ENCODE peak calls at places on chromosomes 2 and 18, in five cellular contexts. V is trophoblast cell, K is mesenchymal stem cell, A is neuronal stem cell, T is H1. S is an unnamed sample.

GRCh38 chr2:54499666-54500065 is 43.5 kb downstream of the SPTBN1 start:
- DNase-seq in T (no peak), A (no peak), V (no peak), K (no peak), S (no peak)

GRCh38 chr2:167537743-167538142 is 649.5 kb downstream of the XIRP2 start:
- DNase-seq in A (no peak), K (no peak), V (no peak), T (no peak), S (no peak)

GRCh38 chr2:236047886-236048540 is 120.2 kb downstream of the GBX2 start:
- DNase-seq in K (no peak), T (no peak), V (no peak), A (no peak), S (no peak)

GRCh38 chr2:8549273-8549922 is 132.5 kb upstream of the ID2 start:
- DNase-seq in A (no peak), T (no peak), V (no peak), K (no peak), S (peak)

GRCh38 chr2:71129114-71129890 is 727 bp downstream of the MCEE start:
- DNase-seq in T (no peak), K (peak), A (no peak), V (no peak), S (no peak)

GRCh38 chr2:123200035-123200434 is 825.1 kb upstream of the CNTNAP5 start:
- DNase-seq in V (no peak), K (no peak), T (no peak), A (no peak), S (no peak)

GRCh38 chr18:34467059-34467458 is 242.3 kb upstream of the NOL4 start:
- DNase-seq in K (no peak), V (no peak), A (no peak), T (no peak), S (no peak)

GRCh38 chr2:138516030-138516704 is 14.6 kb downstream of the SPOPL start:
- DNase-seq in K (peak), T (no peak), A (no peak), V (peak), S (no peak)

GRCh38 chr2:221304916-221305315 is 267.2 kb downstream of the EPHA4 start:
- DNase-seq in K (no peak), V (no peak), A (no peak), T (no peak), S (no peak)

GRCh38 chr2:109466674-109467575 is 146.8 kb downstream of the SEPTIN10 start:
- DNase-seq in V (peak), A (no peak), K (peak), T (no peak), S (no peak)

GRCh38 chr18:48735070-48735676 is 196.3 kb downstream of the CTIF start:
- DNase-seq in T (no peak), V (peak), K (no peak), A (no peak), S (peak)

GRCh38 chr2:36403675-36404230 is 48.2 kb downstream of the CRIM1 start:
- DNase-seq in V (peak), K (peak), T (no peak), A (no peak), S (no peak)

GRCh38 chr18:12406376-12407111 is 1.2 kb upstream of the PRELID3A start:
- DNase-seq in V (no peak), K (no peak), T (no peak), A (no peak), S (no peak)

GRCh38 chr2:36538345-36538744 is 59.6 kb downstream of the FEZ2 start:
- DNase-seq in K (peak), A (no peak), V (no peak), T (no peak), S (no peak)

GRCh38 chr2:96556441-96557330 is 20.1 kb downstream of the ARID5A start:
- DNase-seq in A (no peak), T (no peak), K (peak), V (peak), S (peak)

GRCh38 chr2:134493797-134494196 is 225.0 kb downstream of the TMEM163 start:
- DNase-seq in A (no peak), V (no peak), T (no peak), K (no peak), S (no peak)

GRCh38 chr2:205659922-205660321 is 22.4 kb upstream of the NRP2 start:
- DNase-seq in K (no peak), T (peak), V (no peak), A (no peak), S (no peak)

GRCh38 chr2:205133544-205133943 is 548.8 kb upstream of the NRP2 start:
- DNase-seq in A (no peak), K (no peak), T (no peak), V (no peak), S (no peak)

GRCh38 chr18:44758821-44759624 is 78.3 kb downstream of the SETBP1 start:
- DNase-seq in K (no peak), T (no peak), V (no peak), A (no peak), S (no peak)

GRCh38 chr2:212416126-212416525 is 122.5 kb downstream of the ERBB4 start:
- DNase-seq in K (no peak), T (no peak), A (no peak), V (no peak), S (no peak)

GRCh38 chr2:230671117-230671516 is 41.5 kb upstream of the CAB39 start:
- DNase-seq in V (no peak), T (no peak), A (no peak), K (peak), S (no peak)

GRCh38 chr2:69012310-69013122 is 463 bp upstream of the ANTXR1 start:
- DNase-seq in K (peak), A (peak), T (peak), V (peak), S (no peak)

GRCh38 chr2:62675062-62675461 is 30.5 kb upstream of the EHBP1 start:
- DNase-seq in V (no peak), T (no peak), K (no peak), A (no peak), S (no peak)

GRCh38 chr2:9145109-9145751 is 61.4 kb upstream of the ASAP2 start:
- DNase-seq in V (no peak), K (peak), T (no peak), A (no peak), S (no peak)

GRCh38 chr2:60297296-60298010 is 256.0 kb downstream of the BCL11A start:
- DNase-seq in A (no peak), V (peak), K (no peak), T (peak), S (peak)

GRCh38 chr2:234772775-234773064 is 179.1 kb upstream of the SH3BP4 start:
- DNase-seq in A (no peak), V (no peak), T (no peak), K (no peak), S (no peak)

GRCh38 chr2:230512955-230513748 is 97.2 kb downstream of the SP100 start:
- DNase-seq in K (no peak), V (no peak), A (no peak), T (no peak), S (no peak)

GRCh38 chr2:224948859-224949258 is 93.4 kb downstream of the DOCK10 start:
- DNase-seq in K (no peak), V (peak), T (no peak), A (no peak), S (no peak)

GRCh38 chr2:224286923-224287322 is 115.0 kb downstream of the FAM124B start:
- DNase-seq in K (peak), A (no peak), T (no peak), V (no peak), S (no peak)

GRCh38 chr2:44960871-44961270 is 19.4 kb downstream of the SIX3 start:
- DNase-seq in V (no peak), T (no peak), A (no peak), K (no peak), S (no peak)

GRCh38 chr2:44956841-44957240 is 15.3 kb downstream of the SIX3 start:
- DNase-seq in A (no peak), T (no peak), K (no peak), V (no peak), S (no peak)

GRCh38 chr2:44962176-44962695 is 20.7 kb downstream of the SIX3 start:
- DNase-seq in T (no peak), V (no peak), A (no peak), K (no peak), S (no peak)

GRCh38 chr2:44957656-44958327 is 16.3 kb downstream of the SIX3 start:
- DNase-seq in K (no peak), A (no peak), T (no peak), V (peak), S (no peak)

DNA sequence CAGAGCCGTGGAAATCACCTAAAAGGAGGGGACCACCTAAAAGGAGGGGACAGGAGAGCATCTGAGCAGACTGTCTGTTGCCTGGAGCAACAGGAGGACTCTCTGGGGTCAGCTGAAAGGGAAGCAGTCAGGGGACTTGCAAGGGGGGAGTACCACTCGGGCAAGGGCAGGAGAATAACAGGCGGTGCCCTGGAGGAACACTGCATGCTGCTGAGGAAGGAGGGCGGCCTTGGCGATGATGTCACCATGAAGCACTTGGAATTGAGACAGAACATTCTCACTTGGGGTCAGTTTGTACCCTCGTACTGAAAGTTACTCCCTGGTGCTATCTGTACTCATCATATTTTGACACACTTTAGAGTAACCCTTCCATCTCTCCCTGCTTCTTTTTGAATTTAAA is 18.4 kb downstream of the SIX3 start:
- DNase-seq in V (no peak), T (no peak), K (no peak), A (no peak), S (no peak)
- H2BK12ac ChIP-seq in V (no peak), T (peak), K (no peak), A (no peak), S (no peak)

DNA sequence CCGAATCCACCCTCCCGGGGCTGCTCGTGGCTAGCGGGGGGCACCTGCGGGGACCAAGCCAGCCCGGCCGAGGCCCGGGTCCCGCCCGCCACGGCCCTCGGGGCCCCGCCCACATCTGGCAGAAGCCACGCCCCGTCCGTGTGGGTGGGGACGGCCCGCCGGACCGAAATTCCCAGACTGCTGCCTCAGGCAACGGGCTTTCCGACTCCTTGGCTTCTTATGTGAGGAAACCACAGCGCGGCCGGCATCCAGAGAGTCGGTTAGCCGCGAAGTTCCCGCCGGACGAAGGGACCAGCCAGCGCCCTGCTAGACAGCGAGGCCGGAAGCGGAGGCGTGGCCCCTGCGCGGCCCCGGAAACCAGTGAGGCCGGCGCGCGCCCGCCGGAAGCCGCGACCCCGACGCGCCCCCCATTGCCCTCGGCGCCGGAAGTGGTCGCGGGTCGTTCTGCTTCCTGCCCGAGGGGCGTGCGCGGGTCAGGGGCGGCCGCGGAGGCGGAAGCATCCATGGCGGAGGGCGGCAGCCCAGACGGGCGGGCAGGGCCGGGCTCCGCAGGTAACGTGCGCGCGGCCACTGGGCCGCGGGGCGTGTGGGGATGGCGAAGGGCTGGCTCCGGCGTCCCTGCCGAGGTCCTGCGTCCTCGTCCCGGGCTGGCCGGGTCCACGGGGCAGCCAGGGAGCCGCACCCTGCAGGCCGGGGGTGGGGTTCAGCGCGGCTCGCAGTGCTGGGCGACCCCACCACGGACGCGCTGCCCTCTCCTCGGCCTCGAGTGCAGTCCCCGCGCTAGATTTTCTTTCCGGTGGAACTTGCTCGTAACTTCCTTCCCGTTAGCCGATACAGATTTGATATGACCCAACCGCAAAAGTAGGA is at the start of gene ASB1:
- DNase-seq in T (peak), A (peak), V (peak), K (peak), S (peak)
- H3K23ac ChIP-seq in T (no peak), A (peak), V (no peak), K (peak), S (no peak)

GRCh38 chr2:65415091-65415490 is 17.3 kb downstream of the SPRED2 start:
- DNase-seq in K (no peak), A (no peak), V (no peak), T (no peak), S (no peak)
- H2BK12ac ChIP-seq in K (no peak), A (no peak), V (no peak), T (no peak), S (no peak)

GRCh38 chr2:240439698-240440151 is 4.3 kb downstream of the GPC1 start:
- DNase-seq in T (no peak), A (no peak), V (no peak), K (no peak), S (no peak)

GRCh38 chr2:240437181-240437860 is 1.9 kb downstream of the GPC1 start:
- DNase-seq in T (no peak), A (no peak), V (no peak), K (no peak), S (no peak)

GRCh38 chr2:240438810-240439697 is 3.6 kb downstream of the GPC1 start:
- DNase-seq in K (no peak), A (no peak), V (no peak), T (no peak), S (no peak)

GRCh38 chr2:240436626-240437180 is 1.2 kb downstream of the GPC1 start:
- DNase-seq in K (peak), V (no peak), T (peak), A (no peak), S (no peak)

GRCh38 chr2:240437861-240438809 is 2.7 kb downstream of the GPC1 start:
- DNase-seq in K (peak), T (peak), V (no peak), A (peak), S (peak)
- H3K23ac ChIP-seq in K (no peak), T (no peak), V (no peak), A (peak), S (no peak)

DNA sequence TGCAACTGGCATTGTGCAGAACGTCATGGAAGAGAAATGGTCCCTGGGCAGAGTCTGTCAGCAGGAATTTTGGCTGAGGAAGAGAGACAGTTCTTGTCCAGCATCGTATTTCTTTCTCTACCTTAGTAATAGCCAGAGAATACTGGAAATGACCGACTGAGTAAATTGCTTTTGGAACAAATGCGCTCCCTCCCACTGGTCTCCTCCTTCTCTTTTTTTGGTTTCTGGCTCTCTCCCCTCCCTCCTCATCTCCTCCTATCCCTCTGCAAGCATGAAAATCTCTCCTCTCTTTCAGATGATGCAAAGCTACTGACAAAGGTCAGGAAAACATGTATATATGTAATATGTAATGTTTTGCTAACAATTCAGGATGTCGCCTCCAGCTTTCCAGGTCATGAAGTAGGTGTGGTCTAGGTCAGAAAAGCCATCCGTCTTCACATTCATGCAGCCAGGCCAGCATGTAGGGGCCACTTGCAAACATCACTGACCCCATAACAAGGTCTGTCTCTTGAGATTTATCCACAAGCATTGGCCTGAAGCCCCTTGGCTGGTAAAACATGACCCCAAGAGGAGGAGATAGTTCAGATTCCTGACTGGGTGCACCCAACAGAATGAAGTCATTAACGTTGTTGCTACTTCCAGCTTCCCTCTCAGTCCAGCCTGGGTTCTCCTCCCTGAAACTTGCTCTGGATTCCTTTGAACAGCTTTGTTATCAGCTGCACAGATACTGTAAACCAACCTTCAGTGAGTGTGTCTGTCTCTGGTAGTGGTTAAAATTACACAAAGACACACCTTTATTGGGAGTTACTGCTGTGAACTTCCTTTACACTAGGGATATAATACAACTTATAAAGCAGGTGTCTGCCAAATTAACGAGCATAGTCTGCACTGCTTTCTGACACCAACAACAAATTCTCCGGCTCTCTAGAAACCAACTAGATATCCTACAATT is 864.4 kb upstream of the KLHL29 start:
- DNase-seq in K (no peak), A (no peak), V (no peak), T (no peak), S (no peak)
- H2BK12ac ChIP-seq in K (no peak), A (no peak), V (no peak), T (no peak), S (no peak)

DNA sequence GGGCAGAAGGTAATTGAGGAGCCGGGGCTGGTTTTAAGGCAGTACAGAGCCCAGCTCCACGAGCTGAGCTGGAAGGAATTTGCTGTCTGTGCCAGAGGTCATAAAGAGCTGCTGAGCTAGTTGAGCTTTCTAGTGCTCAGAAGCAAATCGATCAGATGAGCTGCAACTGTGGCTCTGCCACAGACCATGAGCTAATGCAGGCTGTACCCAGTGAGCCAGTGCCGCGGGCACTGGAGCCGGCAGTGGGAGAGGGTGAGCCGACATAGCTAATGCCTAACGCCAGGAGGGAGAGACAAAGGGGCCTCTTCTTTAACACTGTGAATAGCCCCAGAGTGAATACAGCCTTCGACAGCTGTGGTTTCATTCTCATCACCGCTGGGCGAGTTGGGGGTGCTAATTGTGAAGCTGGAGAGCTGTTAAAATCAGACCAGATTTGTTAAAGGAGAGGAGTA is 410.1 kb upstream of the TCF4 start:
- DNase-seq in V (no peak), T (peak), A (peak), K (peak), S (peak)
- H3K23ac ChIP-seq in V (no peak), T (no peak), A (no peak), K (no peak), S (no peak)

S was measured in H9.